ENCODE peak calls at places on chromosomes 2 and 18, in seven cellular contexts. P is sigmoid colon, W is astrocyte of the spinal cord, N is AG04449, J is Peyer's patch, Y is mammary epithelial cell, A is AG08395. T is an unnamed sample.

GRCh38 chr2:179524940-179525339 is 260.3 kb upstream of the SESTD1 start:
- DNase-seq in W (peak; percentile 45), A (no peak), P (no peak), J (no peak), Y (no peak), N (no peak), T (no peak)

GRCh38 chr2:194294156-194294555 is 1362.9 kb upstream of the SLC39A10 start:
- DNase-seq in N (no peak), A (no peak), W (no peak), Y (no peak), J (no peak), P (no peak), T (no peak)

GRCh38 chr18:13604751-13605150 is 121.6 kb downstream of the FAM210A start:
- DNase-seq in Y (no peak), A (no peak), W (no peak), P (no peak), N (no peak), J (no peak), T (no peak)

GRCh38 chr2:10594481-10594880 is 95.3 kb downstream of the NOL10 start:
- DNase-seq in A (no peak), P (no peak), W (no peak), Y (no peak), N (no peak), J (no peak), T (no peak)

GRCh38 chr2:88666576-88666975 is 24.9 kb upstream of the RPIA start:
- DNase-seq in A (no peak), N (no peak), Y (peak; percentile 26), W (no peak), P (no peak), J (no peak), T (no peak)

GRCh38 chr18:21191596-21192307 is 50.3 kb upstream of the GREB1L start:
- DNase-seq in P (no peak), J (peak; percentile 52), W (peak; percentile 39), Y (peak; percentile 34), A (peak; percentile 83), N (no peak), T (peak; percentile 70)

GRCh38 chr2:78293768-78294167 is 731.7 kb upstream of the REG3G start:
- DNase-seq in A (no peak), Y (no peak), J (no peak), P (no peak), N (no peak), W (no peak), T (no peak)

GRCh38 chr2:133166024-133166423 is 402.2 kb downstream of the NCKAP5 start:
- DNase-seq in W (no peak), Y (no peak), A (no peak), J (no peak), N (no peak), P (no peak), T (peak; percentile 26)

GRCh38 chr2:100944617-100945432 is 57.3 kb upstream of the RPL31 start:
- DNase-seq in A (peak; percentile 17), Y (no peak), W (no peak), J (no peak), P (no peak), N (no peak), T (no peak)

GRCh38 chr18:3790702-3791101 is 340.7 kb downstream of the TGIF1 start:
- DNase-seq in W (peak; percentile 48), P (no peak), J (no peak), Y (no peak), A (no peak), N (no peak), T (no peak)